ENCODE peak calls at places on chromosomes 16 and 17, in seven cellular contexts. V, U, E, L, R, F and P are unnamed samples.

GRCh38 chr17:30477758-30478115 is 529 bp downstream of the GOSR1 start:
- DNase-seq in V (peak), U (no peak), E (no peak), L (peak), R (no peak), F (peak), P (no peak)

GRCh38 chr17:52148288-52148968 is 10.1 kb downstream of the CA10 start:
- DNase-seq in V (no peak), U (no peak), E (no peak), L (no peak), R (peak), F (no peak), P (no peak)

GRCh38 chr17:63780507-63780906 is 6.5 kb downstream of the DDX42 start:
- DNase-seq in V (peak), U (no peak), E (no peak), L (peak), R (peak), F (no peak), P (peak)

GRCh38 chr16:30528799-30529457 is 2.6 kb upstream of the ZNF768 start:
- DNase-seq in V (no peak), U (no peak), E (no peak), L (no peak), R (no peak), F (no peak), P (no peak)

GRCh38 chr16:68936729-68937631 is 93.6 kb downstream of the TANGO6 start:
- DNase-seq in V (peak), U (no peak), E (no peak), L (peak), R (peak), F (no peak), P (no peak)

GRCh38 chr17:13727441-13728171 is 125.9 kb upstream of the HS3ST3A1 start:
- DNase-seq in V (no peak), U (no peak), E (no peak), L (peak), R (peak), F (peak), P (no peak)

GRCh38 chr16:70725912-70726828 is 40.3 kb upstream of the MTSS2 start:
- DNase-seq in V (no peak), U (no peak), E (no peak), L (no peak), R (no peak), F (no peak), P (no peak)

GRCh38 chr17:38844261-38844757 is 9.2 kb downstream of the RPL23 start:
- DNase-seq in V (peak), U (no peak), E (no peak), L (peak), R (peak), F (no peak), P (no peak)

GRCh38 chr16:46885960-46886763 is 2.0 kb downstream of the GPT2 start:
- DNase-seq in V (peak), U (no peak), E (no peak), L (no peak), R (peak), F (no peak), P (no peak)

GRCh38 chr17:58755577-58756245 is at the start of gene PPM1E:
- DNase-seq in V (peak), U (peak), E (peak), L (no peak), R (peak), F (no peak), P (peak)

GRCh38 chr16:720507-720989 is 398 bp upstream of the ANTKMT start:
- DNase-seq in V (no peak), U (no peak), E (no peak), L (peak), R (peak), F (no peak), P (peak)

GRCh38 chr17:8019161-8019560 is 16.7 kb downstream of the GUCY2D start:
- DNase-seq in V (no peak), U (no peak), E (no peak), L (no peak), R (peak), F (no peak), P (no peak)

GRCh38 chr16:26598061-26598460 is 468.7 kb upstream of the C16orf82 start:
- DNase-seq in V (no peak), U (peak), E (no peak), L (no peak), R (no peak), F (no peak), P (no peak)

GRCh38 chr16:48054881-48055601 is 100.8 kb downstream of the ABCC12 start:
- DNase-seq in V (peak), U (no peak), E (peak), L (peak), R (peak), F (peak), P (peak)

GRCh38 chr16:11240636-11241473 is 15.1 kb downstream of the SOCS1 start:
- DNase-seq in V (peak), U (no peak), E (no peak), L (no peak), R (no peak), F (no peak), P (no peak)

GRCh38 chr17:78434455-78435329 is 56.2 kb downstream of the PGS1 start:
- DNase-seq in V (peak), U (no peak), E (no peak), L (no peak), R (no peak), F (no peak), P (no peak)

GRCh38 chr17:68134046-68134637 is 98.6 kb downstream of the KPNA2 start:
- DNase-seq in V (no peak), U (no peak), E (no peak), L (no peak), R (no peak), F (no peak), P (no peak)

GRCh38 chr17:33871720-33872535 is 383.2 kb upstream of the CCL2 start:
- DNase-seq in V (peak), U (no peak), E (no peak), L (no peak), R (no peak), F (no peak), P (peak)

GRCh38 chr16:81630632-81631026 is 148.5 kb upstream of the PLCG2 start:
- DNase-seq in V (peak), U (no peak), E (no peak), L (no peak), R (no peak), F (no peak), P (no peak)

GRCh38 chr17:42200702-42201101 is 6.4 kb upstream of the GHDC start:
- DNase-seq in V (no peak), U (no peak), E (no peak), L (no peak), R (no peak), F (no peak), P (no peak)

GRCh38 chr17:64216385-64217248 is 46.4 kb downstream of the TEX2 start:
- DNase-seq in V (peak), U (no peak), E (peak), L (peak), R (peak), F (no peak), P (no peak)

GRCh38 chr17:75273968-75274708 is 3.1 kb upstream of the MIF4GD start:
- DNase-seq in V (no peak), U (no peak), E (no peak), L (peak), R (peak), F (no peak), P (no peak)

GRCh38 chr16:69927056-69927757 is 23.9 kb upstream of the CLEC18A start:
- DNase-seq in V (no peak), U (no peak), E (no peak), L (no peak), R (no peak), F (no peak), P (no peak)

GRCh38 chr17:77444653-77445029 is 303.9 kb downstream of the SEC14L1 start:
- DNase-seq in V (no peak), U (no peak), E (no peak), L (peak), R (no peak), F (no peak), P (no peak)

GRCh38 chr17:37541880-37542675 is 52.4 kb downstream of the DUSP14 start:
- DNase-seq in V (no peak), U (no peak), E (no peak), L (peak), R (peak), F (peak), P (no peak)

GRCh38 chr16:82337355-82337754 is 167.3 kb upstream of the MPHOSPH6 start:
- DNase-seq in V (no peak), U (no peak), E (no peak), L (no peak), R (no peak), F (no peak), P (no peak)

GRCh38 chr17:75720656-75721462 is at the start of gene ITGB4:
- DNase-seq in V (peak), U (peak), E (peak), L (no peak), R (peak), F (no peak), P (no peak)

GRCh38 chr17:74282587-74283370 is 8.7 kb downstream of the DNAI2 start:
- DNase-seq in V (no peak), U (peak), E (no peak), L (no peak), R (peak), F (no peak), P (peak)

GRCh38 chr17:80929449-80929848 is 62.2 kb upstream of the CHMP6 start:
- DNase-seq in V (no peak), U (no peak), E (no peak), L (no peak), R (no peak), F (no peak), P (no peak)